ENCODE peak calls at places on chromosomes 3 and 15, in five cellular contexts. One of them, this sample, is unnamed.

GRCh38 chr3:72391659-72392058 is 456.6 kb downstream of the SHQ1 start:
- DNase-seq in HepG2: no peak
- DNase-seq in K562: no peak
- DNase-seq in GM12878: no peak
- DNase-seq in HCT116: no peak
- DNase-seq in this sample: no peak

GRCh38 chr3:50268703-50269451 is at the start of gene SEMA3B:
- DNase-seq in K562: no peak
- DNase-seq in HepG2: peak
- DNase-seq in GM12878: no peak
- DNase-seq in HCT116: no peak
- DNase-seq in this sample: no peak

GRCh38 chr3:98817546-98817945 is 54.4 kb downstream of the ST3GAL6 start:
- DNase-seq in K562: peak
- DNase-seq in GM12878: no peak
- DNase-seq in HepG2: peak
- DNase-seq in HCT116: no peak
- DNase-seq in this sample: peak

GRCh38 chr15:40344631-40345120 is 3.9 kb upstream of the CCDC9B start:
- DNase-seq in HCT116: no peak
- DNase-seq in GM12878: no peak
- DNase-seq in HepG2: peak
- DNase-seq in K562: peak
- DNase-seq in this sample: peak

GRCh38 chr3:88003115-88003755 is 55.6 kb downstream of the CGGBP1 start:
- DNase-seq in HepG2: peak
- DNase-seq in GM12878: no peak
- DNase-seq in K562: peak
- DNase-seq in HCT116: peak
- DNase-seq in this sample: peak

GRCh38 chr15:41985236-41986160 is 13.1 kb upstream of the EHD4 start:
- DNase-seq in HepG2: no peak
- DNase-seq in K562: no peak
- DNase-seq in HCT116: no peak
- DNase-seq in GM12878: no peak
- DNase-seq in this sample: no peak

GRCh38 chr3:192482809-192483208 is 244.5 kb downstream of the FGF12 start:
- DNase-seq in HepG2: no peak
- DNase-seq in HCT116: no peak
- DNase-seq in GM12878: no peak
- DNase-seq in K562: no peak
- DNase-seq in this sample: no peak

GRCh38 chr3:189041482-189042090 is 130.2 kb upstream of the TPRG1 start:
- DNase-seq in HepG2: peak
- DNase-seq in K562: no peak
- DNase-seq in GM12878: peak
- DNase-seq in HCT116: peak
- DNase-seq in this sample: peak

GRCh38 chr3:181705081-181705480 is 6.6 kb upstream of the SOX2 start:
- DNase-seq in HepG2: no peak
- DNase-seq in K562: no peak
- DNase-seq in HCT116: no peak
- DNase-seq in GM12878: no peak
- DNase-seq in this sample: no peak

GRCh38 chr3:4741404-4742307 is 237.6 kb upstream of the BHLHE40 start:
- DNase-seq in GM12878: no peak
- DNase-seq in HepG2: peak
- DNase-seq in HCT116: peak
- DNase-seq in K562: peak
- DNase-seq in this sample: no peak

GRCh38 chr15:27237319-27237939 is 266.4 kb downstream of the GABRG3 start:
- DNase-seq in K562: no peak
- DNase-seq in HepG2: no peak
- DNase-seq in GM12878: no peak
- DNase-seq in HCT116: no peak
- DNase-seq in this sample: no peak

GRCh38 chr3:191393146-191393545 is 62.8 kb upstream of the UTS2B start:
- DNase-seq in HepG2: no peak
- DNase-seq in HCT116: no peak
- DNase-seq in K562: no peak
- DNase-seq in GM12878: no peak
- DNase-seq in this sample: no peak

GRCh38 chr15:48191574-48192225 is at the start of gene CTXN2:
- DNase-seq in GM12878: no peak
- DNase-seq in HCT116: no peak
- DNase-seq in HepG2: no peak
- DNase-seq in K562: no peak
- DNase-seq in this sample: peak

GRCh38 chr3:134002326-134002725 is 27.4 kb downstream of the SLCO2A1 start:
- DNase-seq in HepG2: no peak
- DNase-seq in HCT116: no peak
- DNase-seq in GM12878: no peak
- DNase-seq in K562: no peak
- DNase-seq in this sample: no peak

GRCh38 chr3:10333359-10333670 is 12.4 kb upstream of the SEC13 start:
- DNase-seq in HepG2: no peak
- DNase-seq in K562: no peak
- DNase-seq in HCT116: no peak
- DNase-seq in GM12878: no peak
- DNase-seq in this sample: no peak

GRCh38 chr3:123331006-123331405 is 117.9 kb downstream of the ADCY5 start:
- DNase-seq in HepG2: no peak
- DNase-seq in GM12878: no peak
- DNase-seq in K562: no peak
- DNase-seq in HCT116: no peak
- DNase-seq in this sample: no peak

GRCh38 chr15:82647045-82647834 is at the start of gene CPEB1:
- DNase-seq in HCT116: no peak
- DNase-seq in K562: peak
- DNase-seq in GM12878: no peak
- DNase-seq in HepG2: no peak
- DNase-seq in this sample: peak

GRCh38 chr15:93171476-93171875 is 82.5 kb upstream of the RGMA start:
- DNase-seq in HCT116: no peak
- DNase-seq in GM12878: no peak
- DNase-seq in K562: no peak
- DNase-seq in HepG2: no peak
- DNase-seq in this sample: no peak

GRCh38 chr3:17581421-17582080 is 160.9 kb downstream of the TBC1D5 start:
- DNase-seq in HepG2: no peak
- DNase-seq in GM12878: no peak
- DNase-seq in HCT116: no peak
- DNase-seq in K562: no peak
- DNase-seq in this sample: no peak

GRCh38 chr3:159499031-159499793 is 489.4 kb upstream of the IL12A start:
- DNase-seq in GM12878: no peak
- DNase-seq in HCT116: no peak
- DNase-seq in HepG2: no peak
- DNase-seq in K562: no peak
- DNase-seq in this sample: no peak

GRCh38 chr3:66473637-66474036 is 27.2 kb downstream of the LRIG1 start:
- DNase-seq in HepG2: no peak
- DNase-seq in K562: no peak
- DNase-seq in HCT116: no peak
- DNase-seq in GM12878: no peak
- DNase-seq in this sample: no peak

GRCh38 chr15:33293619-33294309 is 17.0 kb upstream of the RYR3 start:
- DNase-seq in K562: no peak
- DNase-seq in GM12878: no peak
- DNase-seq in HCT116: no peak
- DNase-seq in HepG2: no peak
- DNase-seq in this sample: no peak

GRCh38 chr3:85316252-85316651 is 357.5 kb downstream of the CADM2 start:
- DNase-seq in GM12878: no peak
- DNase-seq in HepG2: no peak
- DNase-seq in K562: no peak
- DNase-seq in HCT116: no peak
- DNase-seq in this sample: no peak

GRCh38 chr3:52091566-52092290 is 35.4 kb upstream of the DUSP7 start:
- DNase-seq in K562: no peak
- DNase-seq in HepG2: no peak
- DNase-seq in GM12878: no peak
- DNase-seq in HCT116: no peak
- DNase-seq in this sample: no peak

GRCh38 chr15:92510163-92510882 is 116.6 kb downstream of the ST8SIA2 start:
- DNase-seq in HCT116: no peak
- DNase-seq in HepG2: no peak
- DNase-seq in GM12878: no peak
- DNase-seq in K562: no peak
- DNase-seq in this sample: no peak

DNA sequence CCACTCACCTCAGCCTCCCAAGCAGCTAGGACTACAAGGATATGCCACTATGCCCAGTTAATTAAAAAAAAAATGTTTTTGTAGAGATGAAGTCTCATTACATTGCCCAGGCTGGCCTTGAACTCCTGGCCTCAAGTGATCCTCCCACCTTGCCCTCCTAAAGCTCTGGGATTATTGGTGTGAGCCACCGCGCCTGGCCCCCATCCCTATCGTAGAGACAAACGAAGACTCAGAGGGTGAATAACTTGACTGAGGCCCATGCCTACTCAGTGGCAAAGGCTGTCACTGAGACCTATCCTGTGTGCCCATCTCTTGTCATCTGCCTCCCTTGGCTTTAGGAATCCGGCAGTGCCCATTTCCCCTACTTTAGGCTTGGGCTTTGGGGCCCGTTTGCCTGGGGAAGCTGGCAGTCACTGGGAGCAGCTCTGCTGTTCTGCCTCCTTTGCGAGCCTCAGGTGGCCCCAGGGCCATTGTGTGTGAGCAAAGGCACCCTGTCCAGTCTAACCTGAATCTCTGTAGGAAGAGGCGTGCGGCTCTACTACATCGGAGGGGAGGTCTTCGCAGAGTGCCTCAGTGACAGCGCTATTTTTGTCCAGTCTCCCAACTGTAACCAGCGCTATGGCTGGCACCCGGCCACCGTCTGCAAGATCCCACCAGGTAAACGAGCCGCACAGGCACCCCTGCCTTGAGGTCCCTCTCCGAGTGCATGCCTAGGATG is 70.1 kb downstream of the AAGAB start:
- DNase-seq in HCT116: no peak
- DNase-seq in K562: no peak
- DNase-seq in HepG2: no peak
- DNase-seq in GM12878: no peak
- DNase-seq in this sample: no peak
- TF ChIP-seq ZBTB33 in HCT116: no peak
- TF ChIP-seq ZBTB33 in K562: no peak
- TF ChIP-seq ZBTB33 in HepG2: no peak
- TF ChIP-seq ZBTB33 in GM12878: no peak
- TF ChIP-seq ZBTB33 in this sample: no peak

GRCh38 chr3:126314305-126315082 is 42.7 kb downstream of the KLF15 start:
- DNase-seq in HepG2: no peak
- DNase-seq in GM12878: no peak
- DNase-seq in K562: no peak
- DNase-seq in HCT116: no peak
- DNase-seq in this sample: no peak
- TF ChIP-seq ZBTB33 in HepG2: no peak
- TF ChIP-seq ZBTB33 in GM12878: no peak
- TF ChIP-seq ZBTB33 in K562: no peak
- TF ChIP-seq ZBTB33 in HCT116: no peak
- TF ChIP-seq ZBTB33 in this sample: no peak

DNA sequence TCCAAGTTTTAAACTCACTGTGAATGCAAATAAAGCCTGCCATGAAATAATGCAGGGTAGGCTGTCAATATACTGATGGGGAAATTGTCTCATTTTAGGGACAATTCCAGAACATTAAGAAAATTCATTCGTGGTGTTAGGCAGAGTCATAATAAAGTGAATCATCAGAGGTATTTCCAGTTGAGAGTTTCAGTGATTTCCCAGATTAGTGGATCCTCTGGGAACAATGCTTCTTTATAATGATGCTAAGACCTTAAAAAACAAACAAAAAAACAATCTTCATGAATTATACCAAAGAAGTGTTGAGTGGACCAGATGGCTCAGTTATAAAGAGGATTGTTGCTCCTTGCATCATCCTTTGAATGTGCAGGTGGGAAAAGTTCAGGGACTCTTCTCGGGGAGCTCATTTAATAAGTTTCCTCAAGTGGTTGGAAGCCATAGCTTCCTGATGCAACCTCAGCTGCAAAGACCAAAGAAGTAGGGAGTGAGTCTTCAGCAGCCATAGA is 360.9 kb upstream of the TRIM42 start:
- DNase-seq in HepG2: no peak
- DNase-seq in GM12878: no peak
- DNase-seq in K562: no peak
- DNase-seq in HCT116: no peak
- DNase-seq in this sample: no peak
- TF ChIP-seq ZBTB33 in HepG2: no peak
- TF ChIP-seq ZBTB33 in GM12878: no peak
- TF ChIP-seq ZBTB33 in K562: no peak
- TF ChIP-seq ZBTB33 in HCT116: no peak
- TF ChIP-seq ZBTB33 in this sample: no peak

DNA sequence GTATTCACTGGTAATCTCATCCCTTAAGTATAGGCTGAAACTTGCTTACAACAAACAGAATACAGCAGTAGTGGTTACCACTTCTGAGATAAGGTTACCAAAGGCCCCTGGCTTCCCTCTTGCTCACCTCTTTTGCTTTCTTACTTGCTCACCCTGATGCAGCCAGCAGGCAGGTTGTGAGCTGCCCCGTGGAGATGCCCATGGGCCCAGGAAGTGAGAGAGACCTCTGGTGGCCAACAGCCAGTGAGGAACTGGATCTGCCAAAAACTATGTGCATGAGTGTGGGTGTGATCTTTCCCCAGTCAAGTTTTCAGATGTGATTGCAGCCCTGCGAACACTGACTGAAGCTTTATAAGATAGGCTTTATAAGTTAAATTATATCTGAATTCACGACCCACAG is 48.7 kb downstream of the NMNAT3 start:
- DNase-seq in K562: no peak
- DNase-seq in HCT116: peak
- DNase-seq in HepG2: peak
- DNase-seq in GM12878: no peak
- DNase-seq in this sample: no peak
- TF ChIP-seq ZBTB33 in K562: no peak
- TF ChIP-seq ZBTB33 in HCT116: no peak
- TF ChIP-seq ZBTB33 in HepG2: no peak
- TF ChIP-seq ZBTB33 in GM12878: no peak
- TF ChIP-seq ZBTB33 in this sample: no peak

GRCh38 chr15:31389576-31389975 is 62.9 kb downstream of the KLF13 start:
- DNase-seq in HepG2: no peak
- DNase-seq in K562: no peak
- DNase-seq in HCT116: no peak
- DNase-seq in GM12878: no peak
- DNase-seq in this sample: no peak

GRCh38 chr15:31387101-31387482 is 60.5 kb downstream of the KLF13 start:
- DNase-seq in HepG2: no peak
- DNase-seq in K562: no peak
- DNase-seq in GM12878: no peak
- DNase-seq in HCT116: no peak
- DNase-seq in this sample: no peak

GRCh38 chr15:31390029-31390428 is 63.4 kb downstream of the KLF13 start:
- DNase-seq in HCT116: no peak
- DNase-seq in K562: no peak
- DNase-seq in GM12878: no peak
- DNase-seq in HepG2: no peak
- DNase-seq in this sample: no peak

GRCh38 chr15:31384568-31384967 is 57.9 kb downstream of the KLF13 start:
- DNase-seq in K562: no peak
- DNase-seq in HCT116: no peak
- DNase-seq in HepG2: no peak
- DNase-seq in GM12878: no peak
- DNase-seq in this sample: no peak

GRCh38 chr15:31387483-31388118 is 61.0 kb downstream of the KLF13 start:
- DNase-seq in GM12878: no peak
- DNase-seq in K562: no peak
- DNase-seq in HepG2: no peak
- DNase-seq in HCT116: no peak
- DNase-seq in this sample: peak
- TF ChIP-seq ZBTB33 in GM12878: no peak
- TF ChIP-seq ZBTB33 in K562: no peak
- TF ChIP-seq ZBTB33 in HepG2: no peak
- TF ChIP-seq ZBTB33 in HCT116: no peak
- TF ChIP-seq ZBTB33 in this sample: no peak

This sample was measured in SK-N-SH.